ENCODE peak calls at places on chromosomes 5 and 9, in ten cellular contexts. One of them, this sample, is unnamed.
A peak's percentile ranks its signal among the peaks of the same experiment; 100 is the strongest.

GRCh38 chr9:113678119-113678861 is 197.8 kb upstream of the ZNF618 start:
- DNase-seq in activated CD4-positive, CD25-positive, alpha-beta regulatory T cell treated with anti-CD3 and anti-CD28 coated beads, Interleukin-2, amount 50 U/mL, for 72 hours: no peak
- DNase-seq in stimulated activated CD8-positive, alpha-beta memory T cell treated with anti-CD3 and anti-CD28 coated beads, Interleukin-4, amount 100 ng/mL, for 24 hours: no peak
- DNase-seq in Calu3: no peak
- DNase-seq in choroid plexus epithelial cell: no peak
- DNase-seq in PC-9: no peak
- DNase-seq in EH: no peak
- DNase-seq in ovary: no peak
- DNase-seq in M059J: no peak
- DNase-seq in activated CD8-positive, alpha-beta memory T cell treated with anti-CD3 and anti-CD28 coated beads for 48 hours: no peak
- DNase-seq in this sample: no peak

GRCh38 chr5:157476699-157477408 is 16.8 kb downstream of the NIPAL4 start:
- DNase-seq in activated CD4-positive, CD25-positive, alpha-beta regulatory T cell treated with anti-CD3 and anti-CD28 coated beads, Interleukin-2, amount 50 U/mL, for 72 hours: no peak
- DNase-seq in activated CD8-positive, alpha-beta memory T cell treated with anti-CD3 and anti-CD28 coated beads for 48 hours: no peak
- DNase-seq in stimulated activated CD8-positive, alpha-beta memory T cell treated with anti-CD3 and anti-CD28 coated beads, Interleukin-4, amount 100 ng/mL, for 24 hours: no peak
- DNase-seq in ovary: no peak
- DNase-seq in EH: peak; percentile 81
- DNase-seq in choroid plexus epithelial cell: peak; percentile 87
- DNase-seq in M059J: peak; percentile 73
- DNase-seq in Calu3: peak; percentile 63
- DNase-seq in PC-9: peak; percentile 50
- DNase-seq in this sample: peak; percentile 58

GRCh38 chr9:95201201-95201600 is 116.3 kb downstream of the FANCC start:
- DNase-seq in choroid plexus epithelial cell: no peak
- DNase-seq in stimulated activated CD8-positive, alpha-beta memory T cell treated with anti-CD3 and anti-CD28 coated beads, Interleukin-4, amount 100 ng/mL, for 24 hours: no peak
- DNase-seq in activated CD8-positive, alpha-beta memory T cell treated with anti-CD3 and anti-CD28 coated beads for 48 hours: no peak
- DNase-seq in Calu3: no peak
- DNase-seq in activated CD4-positive, CD25-positive, alpha-beta regulatory T cell treated with anti-CD3 and anti-CD28 coated beads, Interleukin-2, amount 50 U/mL, for 72 hours: no peak
- DNase-seq in PC-9: no peak
- DNase-seq in EH: no peak
- DNase-seq in M059J: no peak
- DNase-seq in ovary: no peak
- DNase-seq in this sample: no peak

GRCh38 chr5:75016896-75017295 is 35.5 kb downstream of the GCNT4 start:
- DNase-seq in activated CD4-positive, CD25-positive, alpha-beta regulatory T cell treated with anti-CD3 and anti-CD28 coated beads, Interleukin-2, amount 50 U/mL, for 72 hours: no peak
- DNase-seq in EH: peak; percentile 22
- DNase-seq in PC-9: no peak
- DNase-seq in activated CD8-positive, alpha-beta memory T cell treated with anti-CD3 and anti-CD28 coated beads for 48 hours: no peak
- DNase-seq in M059J: no peak
- DNase-seq in choroid plexus epithelial cell: no peak
- DNase-seq in stimulated activated CD8-positive, alpha-beta memory T cell treated with anti-CD3 and anti-CD28 coated beads, Interleukin-4, amount 100 ng/mL, for 24 hours: no peak
- DNase-seq in Calu3: no peak
- DNase-seq in ovary: no peak
- DNase-seq in this sample: no peak

GRCh38 chr5:73605223-73606087 is 20.5 kb upstream of the ARHGEF28 start:
- DNase-seq in EH: peak; percentile 54
- DNase-seq in activated CD8-positive, alpha-beta memory T cell treated with anti-CD3 and anti-CD28 coated beads for 48 hours: no peak
- DNase-seq in PC-9: peak; percentile 86
- DNase-seq in choroid plexus epithelial cell: peak; percentile 65
- DNase-seq in Calu3: peak; percentile 55
- DNase-seq in ovary: no peak
- DNase-seq in activated CD4-positive, CD25-positive, alpha-beta regulatory T cell treated with anti-CD3 and anti-CD28 coated beads, Interleukin-2, amount 50 U/mL, for 72 hours: no peak
- DNase-seq in stimulated activated CD8-positive, alpha-beta memory T cell treated with anti-CD3 and anti-CD28 coated beads, Interleukin-4, amount 100 ng/mL, for 24 hours: no peak
- DNase-seq in M059J: peak; percentile 73
- DNase-seq in this sample: peak; percentile 5

GRCh38 chr5:53406630-53407316 is 73.7 kb upstream of the FST start:
- DNase-seq in ovary: no peak
- DNase-seq in M059J: peak; percentile 90
- DNase-seq in EH: peak; percentile 93
- DNase-seq in activated CD4-positive, CD25-positive, alpha-beta regulatory T cell treated with anti-CD3 and anti-CD28 coated beads, Interleukin-2, amount 50 U/mL, for 72 hours: no peak
- DNase-seq in choroid plexus epithelial cell: peak; percentile 91
- DNase-seq in activated CD8-positive, alpha-beta memory T cell treated with anti-CD3 and anti-CD28 coated beads for 48 hours: no peak
- DNase-seq in stimulated activated CD8-positive, alpha-beta memory T cell treated with anti-CD3 and anti-CD28 coated beads, Interleukin-4, amount 100 ng/mL, for 24 hours: no peak
- DNase-seq in Calu3: peak; percentile 40
- DNase-seq in PC-9: peak; percentile 85
- DNase-seq in this sample: peak; percentile 75

GRCh38 chr5:16617272-16617973 is 626 bp upstream of the RETREG1 start:
- DNase-seq in PC-9: no peak
- DNase-seq in stimulated activated CD8-positive, alpha-beta memory T cell treated with anti-CD3 and anti-CD28 coated beads, Interleukin-4, amount 100 ng/mL, for 24 hours: no peak
- DNase-seq in M059J: no peak
- DNase-seq in activated CD8-positive, alpha-beta memory T cell treated with anti-CD3 and anti-CD28 coated beads for 48 hours: no peak
- DNase-seq in Calu3: no peak
- DNase-seq in EH: no peak
- DNase-seq in activated CD4-positive, CD25-positive, alpha-beta regulatory T cell treated with anti-CD3 and anti-CD28 coated beads, Interleukin-2, amount 50 U/mL, for 72 hours: peak; percentile 40
- DNase-seq in ovary: no peak
- DNase-seq in choroid plexus epithelial cell: no peak
- DNase-seq in this sample: no peak

GRCh38 chr9:133184971-133185370 is 21.3 kb upstream of the GBGT1 start:
- DNase-seq in ovary: peak; percentile 75
- DNase-seq in stimulated activated CD8-positive, alpha-beta memory T cell treated with anti-CD3 and anti-CD28 coated beads, Interleukin-4, amount 100 ng/mL, for 24 hours: no peak
- DNase-seq in M059J: peak; percentile 80
- DNase-seq in choroid plexus epithelial cell: peak; percentile 90
- DNase-seq in PC-9: peak; percentile 65
- DNase-seq in Calu3: peak; percentile 38
- DNase-seq in activated CD8-positive, alpha-beta memory T cell treated with anti-CD3 and anti-CD28 coated beads for 48 hours: no peak
- DNase-seq in EH: peak; percentile 77
- DNase-seq in activated CD4-positive, CD25-positive, alpha-beta regulatory T cell treated with anti-CD3 and anti-CD28 coated beads, Interleukin-2, amount 50 U/mL, for 72 hours: no peak
- DNase-seq in this sample: peak; percentile 57

GRCh38 chr9:6646028-6646636 is 603 bp upstream of the GLDC start:
- DNase-seq in M059J: no peak
- DNase-seq in ovary: no peak
- DNase-seq in PC-9: no peak
- DNase-seq in choroid plexus epithelial cell: no peak
- DNase-seq in Calu3: peak; percentile 5
- DNase-seq in EH: no peak
- DNase-seq in activated CD8-positive, alpha-beta memory T cell treated with anti-CD3 and anti-CD28 coated beads for 48 hours: no peak
- DNase-seq in activated CD4-positive, CD25-positive, alpha-beta regulatory T cell treated with anti-CD3 and anti-CD28 coated beads, Interleukin-2, amount 50 U/mL, for 72 hours: no peak
- DNase-seq in stimulated activated CD8-positive, alpha-beta memory T cell treated with anti-CD3 and anti-CD28 coated beads, Interleukin-4, amount 100 ng/mL, for 24 hours: no peak
- DNase-seq in this sample: no peak

This sample was measured in fibroblast of gingiva.